ENCODE peak calls at places on chromosome 13, in ten cellular contexts. B, N, R, M, O, Q, T, G, H and K are unnamed samples.

GRCh38 chr13:30338331-30338851 is 31.0 kb upstream of the KATNAL1 start:
- DNase-seq in Q (no peak), T (no peak), M (no peak), N (no peak), R (no peak), O (no peak), G (no peak), B (no peak), H (no peak), K (no peak)

GRCh38 chr13:50989476-50989875 is 79.9 kb downstream of the RNASEH2B start:
- DNase-seq in Q (no peak), T (peak; percentile 71), G (no peak), B (no peak), H (no peak), O (no peak), M (peak; percentile 30), R (no peak), N (no peak), K (no peak)

GRCh38 chr13:98484289-98485219 is 92.4 kb downstream of the STK24 start:
- DNase-seq in N (peak; percentile 48), O (peak; percentile 93), M (peak; percentile 96), R (peak; percentile 92), H (peak; percentile 73), G (peak; percentile 37), B (peak; percentile 95), Q (peak; percentile 85), T (peak; percentile 91), K (peak; percentile 89)

GRCh38 chr13:102197193-102197592 is 204.7 kb downstream of the FGF14 start:
- DNase-seq in B (no peak), T (peak; percentile 72), H (no peak), N (no peak), R (no peak), O (no peak), Q (no peak), M (no peak), G (no peak), K (no peak)

GRCh38 chr13:62544928-62545327 is 1129.3 kb upstream of the PCDH20 start:
- DNase-seq in O (no peak), H (no peak), Q (no peak), B (no peak), N (no peak), R (no peak), G (no peak), T (peak; percentile 21), M (no peak), K (no peak)

GRCh38 chr13:63435668-63436275 is 2020.1 kb upstream of the PCDH20 start:
- DNase-seq in M (peak; percentile 24), O (no peak), T (no peak), N (no peak), H (no peak), G (no peak), B (no peak), R (no peak), Q (no peak), K (no peak)

GRCh38 chr13:51542358-51542972 is 41.8 kb upstream of the WDFY2 start:
- DNase-seq in T (peak; percentile 52), M (no peak), H (no peak), N (no peak), O (peak; percentile 17), Q (peak; percentile 32), G (no peak), B (no peak), R (no peak), K (peak; percentile 18)

GRCh38 chr13:111315347-111315995 is 5.0 kb upstream of the TEX29 start:
- DNase-seq in O (no peak), T (no peak), G (no peak), B (no peak), Q (no peak), M (no peak), H (no peak), R (no peak), N (no peak), K (no peak)

GRCh38 chr13:111165189-111165588 is 50.1 kb downstream of the ARHGEF7 start:
- DNase-seq in T (no peak), O (no peak), R (no peak), Q (no peak), B (no peak), M (no peak), G (no peak), N (no peak), H (no peak), K (no peak)

GRCh38 chr13:42986176-42986574 is 5.9 kb downstream of the EPSTI1 start:
- DNase-seq in T (no peak), O (no peak), N (no peak), Q (no peak), G (no peak), M (no peak), B (no peak), R (no peak), H (no peak), K (no peak)

GRCh38 chr13:113122571-113123225 is at the start of gene F10:
- DNase-seq in T (peak; percentile 68), Q (peak; percentile 73), M (no peak), N (peak; percentile 80), B (peak; percentile 80), R (peak; percentile 47), G (peak; percentile 62), H (no peak), O (peak; percentile 43), K (no peak)

GRCh38 chr13:32790731-32791130 is 204.5 kb downstream of the PDS5B start:
- DNase-seq in N (no peak), R (no peak), Q (no peak), H (no peak), B (no peak), T (peak; percentile 33), O (no peak), G (no peak), M (no peak), K (no peak)

GRCh38 chr13:87089391-87089790 is 581.8 kb upstream of the SLITRK5 start:
- DNase-seq in M (no peak), B (no peak), H (no peak), O (no peak), Q (no peak), R (no peak), G (no peak), N (no peak), T (peak; percentile 11), K (no peak)

GRCh38 chr13:67469623-67470022 is 239.5 kb upstream of the PCDH9 start:
- DNase-seq in Q (no peak), T (no peak), H (no peak), R (no peak), N (no peak), M (no peak), B (no peak), O (no peak), G (no peak), K (no peak)

GRCh38 chr13:99926014-99926731 is 45.4 kb downstream of the ZIC5 start:
- DNase-seq in B (no peak), Q (peak; percentile 57), R (no peak), M (no peak), G (no peak), N (no peak), O (peak; percentile 18), T (no peak), H (no peak), K (peak; percentile 20)

GRCh38 chr13:49693191-49693733 is 2.0 kb upstream of the EBPL start:
- DNase-seq in T (no peak), O (no peak), B (no peak), M (peak; percentile 80), Q (no peak), H (no peak), G (no peak), R (no peak), N (no peak), K (no peak)

GRCh38 chr13:44854264-44855060 is 134.8 kb downstream of the NUFIP1 start:
- DNase-seq in O (peak; percentile 74), T (no peak), H (no peak), N (no peak), R (peak; percentile 57), Q (peak; percentile 82), M (no peak), G (peak; percentile 61), B (peak; percentile 77), K (peak; percentile 94)

GRCh38 chr13:73602295-73602694 is 531.9 kb downstream of the KLF12 start:
- DNase-seq in B (no peak), Q (no peak), H (no peak), G (no peak), R (no peak), T (peak; percentile 22), N (no peak), O (no peak), M (no peak), K (no peak)

DNA sequence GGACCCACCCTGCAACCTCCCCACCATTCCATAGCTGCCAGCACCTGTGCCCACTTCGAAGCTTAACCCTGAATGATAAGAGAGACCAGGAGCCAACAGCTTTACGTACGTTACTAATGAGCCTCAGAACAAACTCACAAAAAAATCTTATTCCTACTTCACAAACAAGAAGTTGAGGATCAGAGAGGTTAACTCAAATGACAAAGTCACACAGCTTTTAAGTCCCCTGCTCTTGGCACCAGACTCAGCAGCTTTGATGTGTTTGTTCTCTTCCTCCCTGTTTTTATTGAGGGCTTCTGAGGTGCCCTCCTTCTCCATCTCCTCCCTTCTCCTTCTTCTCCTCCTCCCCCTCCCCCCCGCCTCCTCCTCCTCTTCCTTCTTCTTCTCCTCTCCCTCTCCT is 115.4 kb downstream of the ZDHHC20 start:
- DNase-seq in M (no peak), N (no peak), T (no peak), G (no peak), Q (no peak), B (no peak), O (no peak), R (no peak), H (no peak), K (no peak)
- H3K27ac ChIP-seq in M (no peak overlapping the region), N (no peak overlapping the region), T (no peak overlapping the region), G (no peak overlapping the region), Q (no peak overlapping the region), B (no peak overlapping the region), O (no peak overlapping the region), R (no peak overlapping the region), H (peak overlapping the region; percentile 50), K (no peak overlapping the region)

GRCh38 chr13:21053231-21053630 is 8.2 kb downstream of the LATS2 start:
- DNase-seq in Q (no peak), M (no peak), B (no peak), T (no peak), N (no peak), R (no peak), G (no peak), H (no peak), O (no peak), K (no peak)
- H3K27ac ChIP-seq in Q (no peak overlapping the region), M (no peak overlapping the region), B (no peak overlapping the region), T (no peak overlapping the region), N (no peak overlapping the region), R (no peak overlapping the region), G (no peak overlapping the region), H (no peak overlapping the region), O (no peak overlapping the region), K (no peak overlapping the region)

DNA sequence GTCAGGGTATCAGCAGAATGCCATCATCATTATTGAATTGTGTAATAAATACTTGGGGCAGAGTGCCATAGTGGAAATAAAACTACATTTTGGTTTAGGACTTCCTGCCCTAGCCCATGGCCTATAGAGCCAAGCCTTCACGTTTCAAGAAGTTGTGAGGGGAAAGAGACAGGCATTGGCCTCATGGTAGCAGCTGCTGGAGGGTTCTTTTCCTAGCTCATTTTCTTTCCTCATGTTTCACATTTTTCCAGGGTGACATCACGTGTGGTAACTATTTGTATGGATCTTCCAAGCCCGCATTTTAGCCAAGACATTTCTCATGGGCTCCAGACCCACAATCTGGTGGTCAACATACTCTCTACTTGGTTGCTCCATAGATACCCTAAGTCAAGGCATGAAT is 80.4 kb downstream of the LRCH1 start:
- DNase-seq in H (no peak), N (no peak), T (no peak), G (no peak), O (no peak), Q (no peak), M (no peak), B (no peak), R (no peak), K (no peak)
- H3K27ac ChIP-seq in H (no peak overlapping the region), N (no peak overlapping the region), T (no peak overlapping the region), G (no peak overlapping the region), O (no peak overlapping the region), Q (no peak overlapping the region), M (no peak overlapping the region), B (no peak overlapping the region), R (no peak overlapping the region), K (no peak overlapping the region)

GRCh38 chr13:33797622-33798021 is 20.3 kb upstream of the RFC3 start:
- DNase-seq in O (no peak), B (no peak), N (no peak), H (no peak), G (no peak), R (no peak), T (no peak), Q (no peak), M (no peak), K (no peak)
- H3K27ac ChIP-seq in O (no peak overlapping the region), B (peak overlapping the region; percentile 69), N (no peak overlapping the region), H (no peak overlapping the region), G (peak overlapping the region; percentile 70), R (no peak overlapping the region), T (no peak overlapping the region), Q (peak overlapping the region; percentile 14), M (no peak overlapping the region), K (peak overlapping the region; percentile 28)